ENCODE peak calls at places on chromosomes 3 and 15, in four cellular contexts. One of them, this sample, is unnamed. For H3K9me3, the result is how much of the 10 kb centered on the place peaks cover.

GRCh38 chr3:73801444-73801843 is 176.7 kb upstream of the PDZRN3 start:
- DNase-seq in GM12878: no peak
- DNase-seq in HepG2: no peak
- DNase-seq in SK-N-SH: no peak
- DNase-seq in this sample: no peak

GRCh38 chr3:54691230-54691900 is 236.5 kb downstream of the LRTM1 start:
- DNase-seq in GM12878: no peak
- DNase-seq in HepG2: no peak
- DNase-seq in SK-N-SH: no peak
- DNase-seq in this sample: no peak

GRCh38 chr3:14698601-14699244 is 23.8 kb downstream of the C3orf20 start:
- DNase-seq in GM12878: no peak
- DNase-seq in HepG2: no peak
- DNase-seq in SK-N-SH: no peak
- DNase-seq in this sample: no peak

GRCh38 chr15:48974865-48975264 is 11.1 kb upstream of the SHC4 start:
- DNase-seq in GM12878: no peak
- DNase-seq in HepG2: no peak
- DNase-seq in SK-N-SH: peak
- DNase-seq in this sample: peak

GRCh38 chr15:80153900-80154299 is 1.1 kb downstream of the FAH start:
- DNase-seq in GM12878: no peak
- DNase-seq in HepG2: no peak
- DNase-seq in SK-N-SH: no peak
- DNase-seq in this sample: no peak

GRCh38 chr15:80019168-80019745 is 40.2 kb upstream of the ZFAND6 start:
- DNase-seq in GM12878: no peak
- DNase-seq in HepG2: no peak
- DNase-seq in SK-N-SH: no peak
- DNase-seq in this sample: no peak

GRCh38 chr3:76203578-76203977 is 418.2 kb upstream of the ZNF717 start:
- DNase-seq in GM12878: no peak
- DNase-seq in HepG2: no peak
- DNase-seq in SK-N-SH: no peak
- DNase-seq in this sample: no peak

GRCh38 chr3:147813256-147813655 is 404.1 kb downstream of the ZIC1 start:
- DNase-seq in GM12878: no peak
- DNase-seq in HepG2: no peak
- DNase-seq in SK-N-SH: no peak
- DNase-seq in this sample: no peak

GRCh38 chr3:171847133-171847532 is 4.0 kb downstream of the TMEM212 start:
- DNase-seq in GM12878: no peak
- DNase-seq in HepG2: no peak
- DNase-seq in SK-N-SH: no peak
- DNase-seq in this sample: no peak

GRCh38 chr3:69142090-69142489 is 19.7 kb upstream of the LMOD3 start:
- DNase-seq in GM12878: no peak
- DNase-seq in HepG2: no peak
- DNase-seq in SK-N-SH: no peak
- DNase-seq in this sample: no peak

GRCh38 chr3:141646760-141647561 is 91.1 kb upstream of the RNF7 start:
- DNase-seq in GM12878: no peak
- DNase-seq in HepG2: peak
- DNase-seq in SK-N-SH: peak
- DNase-seq in this sample: peak

GRCh38 chr3:139127101-139127500 is 82.4 kb upstream of the PRR23C start:
- DNase-seq in GM12878: no peak
- DNase-seq in HepG2: no peak
- DNase-seq in SK-N-SH: no peak
- DNase-seq in this sample: no peak

GRCh38 chr3:187767266-187768032 is 22.2 kb upstream of the BCL6 start:
- DNase-seq in GM12878: no peak
- DNase-seq in HepG2: no peak
- DNase-seq in SK-N-SH: no peak
- DNase-seq in this sample: no peak

GRCh38 chr3:54957711-54958110 is 29.9 kb upstream of the LRTM1 start:
- DNase-seq in GM12878: no peak
- DNase-seq in HepG2: no peak
- DNase-seq in SK-N-SH: no peak
- DNase-seq in this sample: no peak

GRCh38 chr3:108201258-108201657 is 21.0 kb downstream of the IFT57 start:
- DNase-seq in GM12878: no peak
- DNase-seq in HepG2: no peak
- DNase-seq in SK-N-SH: no peak
- DNase-seq in this sample: no peak

GRCh38 chr15:58856090-58856489 is 77.4 kb downstream of the SLTM start:
- DNase-seq in GM12878: no peak
- DNase-seq in HepG2: no peak
- DNase-seq in SK-N-SH: no peak
- DNase-seq in this sample: no peak

GRCh38 chr3:196097373-196098154 is 15.7 kb upstream of the TFRC start:
- DNase-seq in GM12878: no peak
- DNase-seq in HepG2: no peak
- DNase-seq in SK-N-SH: no peak
- DNase-seq in this sample: no peak

GRCh38 chr3:33315826-33316225 is 38.6 kb downstream of the FBXL2 start:
- DNase-seq in GM12878: no peak
- DNase-seq in HepG2: peak
- DNase-seq in SK-N-SH: no peak
- DNase-seq in this sample: peak

GRCh38 chr3:18112976-18113766 is 312.0 kb downstream of the SATB1 start:
- DNase-seq in GM12878: no peak
- DNase-seq in HepG2: no peak
- DNase-seq in SK-N-SH: peak
- DNase-seq in this sample: no peak

GRCh38 chr3:99579246-99579645 is 59.1 kb upstream of the COL8A1 start:
- DNase-seq in GM12878: no peak
- DNase-seq in HepG2: peak
- DNase-seq in SK-N-SH: no peak
- DNase-seq in this sample: no peak

GRCh38 chr15:74391604-74392401 is 24.4 kb upstream of the CYP11A1 start:
- DNase-seq in GM12878: no peak
- DNase-seq in HepG2: no peak
- DNase-seq in SK-N-SH: no peak
- DNase-seq in this sample: no peak

GRCh38 chr3:50314342-50314741 is 8.2 kb downstream of the HYAL2 start:
- DNase-seq in GM12878: no peak
- DNase-seq in HepG2: no peak
- DNase-seq in SK-N-SH: no peak
- DNase-seq in this sample: no peak

GRCh38 chr15:85035980-85036379 is 54.3 kb downstream of the PDE8A start:
- DNase-seq in GM12878: no peak
- DNase-seq in HepG2: no peak
- DNase-seq in SK-N-SH: no peak
- DNase-seq in this sample: no peak

GRCh38 chr3:42749753-42750231 is 23.3 kb downstream of the CCDC13 start:
- DNase-seq in GM12878: no peak
- DNase-seq in HepG2: no peak
- DNase-seq in SK-N-SH: no peak
- DNase-seq in this sample: no peak

GRCh38 chr15:75171408-75171807 is 30.3 kb upstream of the C15orf39 start:
- DNase-seq in GM12878: peak
- DNase-seq in HepG2: peak
- DNase-seq in SK-N-SH: no peak
- DNase-seq in this sample: no peak

GRCh38 chr3:106086636-106087035 is 217.8 kb upstream of the CBLB start:
- DNase-seq in GM12878: no peak
- DNase-seq in HepG2: no peak
- DNase-seq in SK-N-SH: no peak
- DNase-seq in this sample: no peak

GRCh38 chr3:70747847-70748246 is 435.4 kb upstream of the MDFIC2 start:
- DNase-seq in GM12878: no peak
- DNase-seq in HepG2: no peak
- DNase-seq in SK-N-SH: no peak
- DNase-seq in this sample: no peak
- H3K9ac ChIP-seq in GM12878: no peak
- H3K9ac ChIP-seq in HepG2: no peak
- H3K9ac ChIP-seq in SK-N-SH: no peak
- H3K9ac ChIP-seq in this sample: no peak

DNA sequence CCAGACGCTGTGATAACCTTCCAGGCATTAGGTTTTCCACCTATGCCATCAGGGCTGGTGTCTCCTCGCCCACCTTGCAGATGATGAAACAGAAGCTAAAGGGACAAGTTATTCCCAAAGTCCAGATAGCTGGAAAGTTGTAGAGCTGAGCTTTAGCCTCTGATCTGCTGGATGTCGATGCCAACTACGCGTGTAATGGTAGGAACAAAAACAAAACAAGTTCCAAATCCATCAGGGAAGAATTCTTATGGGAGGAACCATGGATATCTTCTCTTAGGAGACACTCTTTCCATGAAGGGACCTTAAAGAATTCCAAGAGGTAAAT is 28.1 kb upstream of the RHO start:
- DNase-seq in GM12878: no peak
- DNase-seq in HepG2: no peak
- DNase-seq in SK-N-SH: no peak
- DNase-seq in this sample: no peak
- H3K9me3 ChIP-seq in GM12878: under half
- H3K9me3 ChIP-seq in HepG2: under half
- H3K9me3 ChIP-seq in SK-N-SH: under half
- H3K9me3 ChIP-seq in this sample: under half

DNA sequence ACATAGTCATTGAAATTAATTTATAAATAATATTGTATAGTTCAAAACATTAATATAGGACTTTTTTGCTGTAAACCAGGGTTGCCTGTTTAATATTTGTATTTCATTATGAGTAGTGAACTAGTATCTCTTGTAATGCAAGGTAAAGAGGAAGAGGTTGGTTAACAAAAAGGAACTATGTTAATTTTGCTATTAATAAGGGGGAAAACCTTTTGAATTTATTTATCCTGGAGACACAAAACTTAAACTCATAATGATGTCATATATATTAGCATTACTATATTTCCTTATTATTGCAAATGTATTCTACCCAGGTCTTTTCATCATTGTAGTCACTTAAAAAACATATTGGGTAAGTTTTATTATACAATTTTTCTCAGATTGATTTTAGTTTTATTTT is 94.5 kb downstream of the CHL1 start:
- DNase-seq in GM12878: no peak
- DNase-seq in HepG2: no peak
- DNase-seq in SK-N-SH: no peak
- DNase-seq in this sample: no peak
- TF ChIP-seq ZBTB33 in GM12878: no peak
- TF ChIP-seq ZBTB33 in HepG2: no peak
- TF ChIP-seq ZBTB33 in SK-N-SH: no peak
- TF ChIP-seq ZBTB33 in this sample: no peak

DNA sequence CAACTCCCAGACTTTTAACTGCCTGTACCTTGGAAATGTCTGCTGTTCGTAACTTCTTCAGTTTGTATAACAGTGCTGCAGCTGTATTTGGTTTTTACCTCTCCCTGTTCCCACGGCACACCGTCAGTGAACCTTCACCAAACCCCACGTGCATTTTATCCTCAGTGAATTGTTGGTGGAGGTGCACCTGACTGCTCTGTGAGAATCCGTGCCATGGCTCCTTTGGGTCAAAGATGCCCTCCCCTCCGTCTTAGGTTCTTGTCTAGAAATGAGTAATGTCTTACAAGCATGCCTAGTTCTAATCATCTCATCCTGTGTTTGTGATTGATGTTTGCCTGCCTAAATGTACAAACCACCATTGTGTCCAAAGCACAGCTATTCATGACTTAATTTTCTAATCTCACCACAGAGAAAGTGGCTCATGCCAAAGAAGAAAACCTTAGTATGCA is 28.2 kb downstream of the TPM1 start:
- DNase-seq in GM12878: peak
- DNase-seq in HepG2: no peak
- DNase-seq in SK-N-SH: no peak
- DNase-seq in this sample: no peak
- H3K9ac ChIP-seq in GM12878: no peak
- H3K9ac ChIP-seq in HepG2: no peak
- H3K9ac ChIP-seq in SK-N-SH: no peak
- H3K9ac ChIP-seq in this sample: no peak

DNA sequence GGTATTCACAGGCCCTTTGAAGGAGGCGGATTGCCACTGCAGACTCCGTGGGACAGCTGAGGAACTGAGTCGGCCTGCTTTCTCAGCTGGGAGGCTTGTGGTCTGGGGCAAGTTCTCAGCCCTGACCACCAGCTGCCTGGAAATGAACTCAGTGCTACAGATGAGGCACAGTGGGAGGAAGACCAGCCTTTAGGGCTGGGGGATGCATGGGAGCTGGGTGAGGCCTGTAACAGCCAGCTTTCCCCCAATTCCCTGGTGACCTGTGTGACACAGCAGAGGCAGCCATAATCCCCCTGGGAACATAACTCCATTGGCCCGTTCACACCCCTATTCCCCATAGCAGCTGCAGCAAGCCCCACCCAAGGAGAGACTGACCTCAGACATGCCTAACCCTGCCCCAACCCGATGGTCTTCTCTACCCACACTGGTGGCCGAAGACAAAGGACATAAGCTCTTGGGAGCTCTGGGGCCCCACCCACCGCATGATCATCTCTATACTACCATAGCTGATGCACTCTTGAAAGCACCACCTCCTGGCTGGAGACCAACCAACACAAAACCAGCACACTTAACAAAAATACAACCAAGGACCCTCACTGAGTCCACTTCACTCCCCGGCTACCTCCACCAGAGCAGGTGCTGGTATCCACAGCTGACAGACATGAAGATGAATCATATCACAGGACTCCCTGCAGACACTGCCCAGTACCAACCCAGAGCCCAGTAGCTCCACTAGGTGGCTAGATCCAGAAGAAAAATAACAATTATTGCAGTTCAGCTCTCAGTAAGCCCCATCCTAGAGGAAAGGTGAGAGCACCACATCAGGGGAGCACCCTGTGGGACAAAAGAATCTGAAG is 24.9 kb downstream of the ZMAT3 start:
- DNase-seq in GM12878: peak
- DNase-seq in HepG2: no peak
- DNase-seq in SK-N-SH: no peak
- DNase-seq in this sample: no peak
- H3K9me3 ChIP-seq in GM12878: under half
- H3K9me3 ChIP-seq in HepG2: under half
- H3K9me3 ChIP-seq in SK-N-SH: under half
- H3K9me3 ChIP-seq in this sample: under half